ENCODE peak calls at places on chromosome 3, in four cellular contexts. C, D, Q and G are unnamed samples.

GRCh38 chr3:179608931-179609720 is 4.5 kb downstream of the NDUFB5 start:
- DNase-seq in D (no peak), Q (no peak), C (no peak), G (no peak)

GRCh38 chr3:119295816-119296484 is 1.8 kb downstream of the ARHGAP31 start:
- DNase-seq in Q (no peak), C (peak), D (peak), G (no peak)

GRCh38 chr3:168183774-168184173 is 88.0 kb upstream of the GOLIM4 start:
- DNase-seq in C (no peak), Q (no peak), D (no peak), G (no peak)

GRCh38 chr3:21783834-21784233 is 32.8 kb upstream of the ZNF385D start:
- DNase-seq in D (no peak), C (no peak), Q (no peak), G (no peak)

GRCh38 chr3:129596194-129597086 is 10.0 kb downstream of the PLXND1 start:
- DNase-seq in Q (no peak), D (peak), C (no peak), G (peak)

GRCh38 chr3:27358372-27358771 is 10.8 kb downstream of the NEK10 start:
- DNase-seq in D (no peak), Q (no peak), C (no peak), G (no peak)

GRCh38 chr3:46512191-46512590 is 14.4 kb downstream of the RTP3 start:
- DNase-seq in Q (no peak), D (no peak), C (no peak), G (no peak)

GRCh38 chr3:159732172-159733111 is 256.2 kb upstream of the IL12A start:
- DNase-seq in Q (no peak), D (peak), C (peak), G (no peak)

GRCh38 chr3:147130461-147130860 is 275.9 kb downstream of the ZIC4 start:
- DNase-seq in Q (no peak), C (no peak), D (peak), G (no peak)

GRCh38 chr3:28467414-28467813 is 118.8 kb upstream of the AZI2 start:
- DNase-seq in D (no peak), Q (no peak), C (no peak), G (no peak)

GRCh38 chr3:116302087-116302747 is 143.1 kb downstream of the LSAMP start:
- DNase-seq in D (no peak), Q (no peak), C (no peak), G (no peak)

GRCh38 chr3:126551839-126552687 is 6.7 kb downstream of the C3orf22 start:
- DNase-seq in D (peak), C (no peak), Q (no peak), G (no peak)

GRCh38 chr3:135929670-135930069 is 35.9 kb upstream of the PPP2R3A start:
- DNase-seq in D (peak), Q (no peak), C (no peak), G (peak)

GRCh38 chr3:49794431-49794830 is 5.2 kb downstream of the CDHR4 start:
- DNase-seq in Q (no peak), D (no peak), C (no peak), G (no peak)

GRCh38 chr3:57060089-57060829 is at the start of gene SPATA12:
- DNase-seq in Q (no peak), C (peak), D (peak), G (peak)

GRCh38 chr3:185400866-185401265 is 37.9 kb downstream of the MAP3K13 start:
- DNase-seq in C (no peak), Q (no peak), D (no peak), G (no peak)

GRCh38 chr3:127083778-127084355 is 101.0 kb downstream of the PLXNA1 start:
- DNase-seq in Q (no peak), C (no peak), D (no peak), G (no peak)